ENCODE peak calls at places on chromosomes 11 and 22, in six cellular contexts. Z is testis, Y is transverse colon, Q is IMR-90, C is suprapubic skin, O is HepG2. W is an unnamed sample.

GRCh38 chr11:120244476-120244875 is 4.5 kb downstream of the POU2F3 start:
- DNase-seq in Z (no peak), Q (peak), C (no peak), Y (no peak), O (no peak), W (no peak)

GRCh38 chr11:62610403-62610802 is 2.2 kb downstream of the EML3 start:
- DNase-seq in Z (no peak), Y (no peak), O (no peak), C (no peak), Q (no peak), W (no peak)

GRCh38 chr22:45880732-45881523 is 96.0 kb downstream of the WNT7B start:
- DNase-seq in C (peak), Z (no peak), Q (no peak), O (no peak), Y (no peak), W (no peak)

GRCh38 chr22:20656516-20656901 is 117.4 kb upstream of the SERPIND1 start:
- DNase-seq in Q (no peak), O (no peak), Z (no peak), C (no peak), Y (no peak), W (no peak)

GRCh38 chr22:21643533-21644357 is 1.6 kb downstream of the SDF2L1 start:
- DNase-seq in O (no peak), C (no peak), Z (no peak), Y (no peak), Q (no peak), W (no peak)

GRCh38 chr11:82994615-82995014 is 77.1 kb downstream of the RAB30 start:
- DNase-seq in C (no peak), Q (no peak), Y (no peak), O (no peak), Z (no peak), W (no peak)

GRCh38 chr22:47615051-47615450 is 852.6 kb downstream of the TBC1D22A start:
- DNase-seq in Y (no peak), C (peak), Q (no peak), Z (no peak), O (no peak), W (no peak)

GRCh38 chr11:12397953-12398352 is 20.6 kb downstream of the PARVA start:
- DNase-seq in Q (peak), C (no peak), Z (no peak), O (no peak), Y (peak), W (peak)

DNA sequence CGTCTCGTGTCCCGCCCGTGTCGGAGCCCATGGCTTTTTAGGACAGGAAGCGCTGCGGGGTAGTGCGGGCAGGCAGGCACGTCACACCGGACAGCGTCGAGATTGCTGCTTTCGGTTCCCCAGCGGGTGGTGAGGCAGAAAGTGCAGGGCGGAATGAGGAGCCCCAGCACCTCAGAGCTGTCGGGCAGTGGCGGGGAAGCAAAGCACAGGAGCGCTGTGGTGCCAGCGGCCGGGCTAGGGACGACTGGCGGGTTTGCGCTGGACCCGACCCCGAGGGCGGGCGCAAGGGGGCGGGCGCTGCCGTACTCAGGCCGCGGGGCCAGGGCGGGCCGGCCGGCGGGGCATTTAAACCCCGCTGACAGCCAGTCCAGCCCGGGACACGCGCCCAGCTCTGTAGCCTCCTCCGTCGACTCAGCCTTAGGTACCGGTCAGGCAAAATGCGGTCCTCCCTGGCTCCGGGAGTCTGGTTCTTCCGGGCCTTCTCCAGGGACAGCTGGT is at the start of gene SLC37A2:
- DNase-seq in Q (peak), Y (peak), C (peak), Z (peak), O (peak), W (peak)
- TF ChIP-seq CTCF in Q (peak), Y (no peak), C (peak), Z (peak), O (peak), W (peak)

GRCh38 chr22:36467946-36468345 is 13.5 kb downstream of the TXN2 start:
- DNase-seq in Y (no peak), Z (no peak), Q (peak), C (no peak), O (no peak), W (no peak)
- H3K27ac ChIP-seq in Y (peak), Z (no peak), Q (peak), C (no peak), O (no peak), W (no peak)

GRCh38 chr11:3169952-3170755 is 5.0 kb upstream of the OSBPL5 start:
- DNase-seq in O (no peak), Q (peak), Y (no peak), Z (no peak), C (no peak), W (no peak)

GRCh38 chr11:3170756-3171670 is 5.9 kb upstream of the OSBPL5 start:
- DNase-seq in O (no peak), Q (no peak), C (no peak), Z (no peak), Y (no peak), W (no peak)

GRCh38 chr11:3167143-3168119 is 2.3 kb upstream of the OSBPL5 start:
- DNase-seq in Z (no peak), Y (peak), C (no peak), O (no peak), Q (no peak), W (no peak)

GRCh38 chr11:3171931-3172560 is 6.9 kb upstream of the OSBPL5 start:
- DNase-seq in Y (no peak), C (no peak), Z (no peak), O (no peak), Q (no peak), W (no peak)

DNA sequence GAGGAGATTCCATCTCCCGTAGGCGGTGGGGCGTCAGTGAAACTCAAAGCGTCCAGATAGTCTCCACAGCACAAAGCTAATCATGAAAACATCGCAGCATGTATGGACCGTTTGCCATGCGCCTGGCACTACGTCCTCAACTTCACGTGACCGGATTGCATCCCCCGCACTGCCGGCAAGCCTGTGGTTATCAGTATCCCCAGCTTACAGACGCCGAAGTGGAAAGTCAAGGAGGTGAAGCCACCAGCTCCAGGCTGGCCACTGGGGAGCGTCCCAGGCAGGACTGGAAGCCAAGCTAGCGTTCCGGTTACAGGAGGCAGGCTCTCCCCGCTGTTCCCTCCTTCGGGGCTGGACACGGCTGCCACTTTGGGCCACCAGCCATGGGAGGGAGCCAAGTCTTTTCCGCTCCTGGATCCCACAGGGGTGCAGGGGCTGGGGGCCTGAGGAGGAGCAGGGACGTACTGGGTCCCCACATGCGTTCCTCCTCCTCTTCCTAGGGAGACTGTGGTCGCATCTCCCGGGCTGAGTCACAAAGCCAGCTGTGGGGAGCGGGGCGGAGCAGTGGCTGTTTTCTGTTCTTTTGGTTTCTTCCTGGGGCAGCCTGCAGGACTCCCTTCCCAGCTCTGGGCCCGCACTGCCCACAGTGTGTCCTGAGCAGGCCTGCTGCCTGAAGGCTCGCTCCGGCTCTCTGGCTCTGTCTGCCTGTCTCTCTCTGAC is 4.3 kb upstream of the OSBPL5 start:
- DNase-seq in Y (peak), Z (peak), Q (peak), C (peak), O (no peak), W (peak)
- TF ChIP-seq POLR2A in Y (no peak), Z (no peak), Q (no peak), C (no peak), O (no peak), W (peak)

GRCh38 chr11:47979378-47980092 is 824 bp upstream of the PTPRJ start:
- DNase-seq in Y (no peak), Q (no peak), Z (no peak), C (no peak), O (no peak), W (no peak)
- TF ChIP-seq CTCF in Y (no peak), Q (no peak), Z (no peak), C (no peak), O (peak), W (no peak)

DNA sequence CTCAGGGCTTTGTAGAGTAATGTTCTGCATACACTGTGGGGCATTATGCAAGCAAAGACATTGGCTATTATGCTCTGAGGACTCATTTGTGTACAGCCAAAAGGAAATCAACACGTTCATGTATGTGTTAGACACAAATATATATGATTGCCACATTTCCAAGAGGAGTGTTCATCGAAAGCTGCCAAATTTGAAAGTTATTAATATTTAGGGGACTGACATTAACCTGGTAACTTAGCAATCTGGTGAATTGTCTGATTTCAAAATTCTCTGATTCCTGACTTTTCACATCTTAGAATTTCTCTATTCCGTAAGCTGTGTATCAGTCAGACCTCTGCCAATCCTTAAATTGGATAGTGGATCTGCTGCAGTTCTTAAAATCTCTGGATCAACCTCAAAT is 41.9 kb downstream of the PAX6 start:
- DNase-seq in C (no peak), Y (no peak), O (no peak), Z (no peak), Q (no peak), W (no peak)
- H3K27ac ChIP-seq in C (no peak), Y (no peak), O (no peak), Z (no peak), Q (no peak), W (no peak)

GRCh38 chr22:28801845-28802594 is 1.7 kb upstream of the XBP1 start:
- DNase-seq in Z (peak), Q (no peak), O (peak), Y (peak), C (no peak), W (no peak)

GRCh38 chr22:28798810-28799124 is 1.6 kb downstream of the XBP1 start:
- DNase-seq in Z (no peak), Y (no peak), C (no peak), O (no peak), Q (no peak), W (no peak)

GRCh38 chr22:28799834-28800307 is 498 bp downstream of the XBP1 start:
- DNase-seq in Q (peak), Y (peak), O (no peak), C (peak), Z (peak), W (peak)

GRCh38 chr22:28800308-28801041 is at the start of gene XBP1:
- DNase-seq in Q (peak), C (peak), O (peak), Z (peak), Y (peak), W (peak)

GRCh38 chr22:28799125-28799833 is 1.1 kb downstream of the XBP1 start:
- DNase-seq in O (peak), Q (peak), C (peak), Z (peak), Y (peak), W (peak)
- TF ChIP-seq POLR2A in O (peak), Q (peak), C (peak), Z (no peak), Y (peak), W (peak)

GRCh38 chr22:30362632-30363281 is 6.0 kb downstream of the CCDC157 start:
- DNase-seq in O (no peak), C (no peak), Q (no peak), Y (no peak), Z (no peak), W (no peak)
- TF ChIP-seq CTCF in O (no peak), C (no peak), Q (no peak), Y (no peak), Z (no peak), W (no peak)